ENCODE peak calls at places on chromosome X, in five cellular contexts. M is GM10248, A is transverse colon, C is activated T-cell treated with anti-CD3 and anti-CD28 coated beads for 1 hour, P is Calu3. D is an unnamed sample.

GRCh38 chrX:129833153-129834004 is 10.3 kb downstream of the ZDHHC9 start:
- DNase-seq in M (no peak), A (no peak), C (no peak), P (no peak), D (peak)

GRCh38 chrX:2875798-2876399 is 47.2 kb downstream of the GYG2 start:
- DNase-seq in M (no peak), A (no peak), C (no peak), P (peak), D (peak)

GRCh38 chrX:109472939-109473713 is 8.8 kb downstream of the GUCY2F start:
- DNase-seq in M (peak), A (no peak), C (no peak), P (no peak), D (peak)

GRCh38 chrX:105190252-105190853 is 30.1 kb downstream of the TEX13A start:
- DNase-seq in M (peak), A (peak), C (no peak), P (peak), D (peak)

GRCh38 chrX:56802921-56803848 is 74.1 kb downstream of the NBDY start:
- DNase-seq in M (peak), A (peak), C (peak), P (no peak), D (peak)

GRCh38 chrX:97387004-97387403 is 503.3 kb downstream of the RPA4 start:
- DNase-seq in M (no peak), A (no peak), C (no peak), P (no peak), D (no peak)

GRCh38 chrX:45353462-45353861 is 152.8 kb upstream of the DIPK2B start:
- DNase-seq in M (no peak), A (no peak), C (no peak), P (no peak), D (no peak)

GRCh38 chrX:63686878-63687714 is 97.9 kb downstream of the ARHGEF9 start:
- DNase-seq in M (peak), A (no peak), C (peak), P (peak), D (peak)

GRCh38 chrX:12949927-12950656 is 24.8 kb upstream of the TMSB4X start:
- DNase-seq in M (peak), A (peak), C (peak), P (peak), D (peak)

GRCh38 chrX:108304210-108304609 is 134.0 kb downstream of the COL4A6 start:
- DNase-seq in M (no peak), A (no peak), C (no peak), P (peak), D (peak)

GRCh38 chrX:30835373-30835772 is 53.7 kb downstream of the TAB3 start:
- DNase-seq in M (no peak), A (no peak), C (no peak), P (no peak), D (no peak)

GRCh38 chrX:107714196-107714811 is 61.3 kb downstream of the TSC22D3 start:
- DNase-seq in M (no peak), A (peak), C (no peak), P (no peak), D (peak)

GRCh38 chrX:24479924-24480722 is 15.0 kb downstream of the PDK3 start:
- DNase-seq in M (peak), A (peak), C (peak), P (peak), D (no peak)

GRCh38 chrX:149984411-149984810 is 46.1 kb upstream of the EOLA2 start:
- DNase-seq in M (no peak), A (no peak), C (no peak), P (no peak), D (no peak)

GRCh38 chrX:12583543-12583942 is 207.7 kb upstream of the PRPS2 start:
- DNase-seq in M (no peak), A (no peak), C (no peak), P (no peak), D (no peak)

GRCh38 chrX:133373366-133374079 is 41.8 kb downstream of the GPC4 start:
- DNase-seq in M (no peak), A (peak), C (no peak), P (no peak), D (no peak)

GRCh38 chrX:121876316-121876715 is 828.9 kb downstream of the GLUD2 start:
- DNase-seq in M (no peak), A (no peak), C (no peak), P (peak), D (peak)

GRCh38 chrX:42602136-42602535 is 175.8 kb downstream of the PPP1R2C start:
- DNase-seq in M (no peak), A (no peak), C (no peak), P (no peak), D (peak)

D was measured in choroid plexus epithelial cell.